ENCODE peak calls at places on chromosomes 11 and 22, in nine cellular contexts. U is right lobe of liver, J is K562, T is Peyer's patch, B is IMR-90, P is tibial nerve, C is A549, Z is ovary, N is heart left ventricle. G is an unnamed sample.

GRCh38 chr11:2077061-2077802 is 62.0 kb downstream of the IGF2 start:
- DNase-seq in U (no peak), J (no peak), T (no peak), B (peak; percentile 65), P (no peak), C (peak; percentile 51), Z (no peak), N (no peak), G (no peak)

GRCh38 chr22:19817561-19818263 is 37.0 kb downstream of the GNB1L start:
- DNase-seq in U (no peak), J (no peak), T (peak; percentile 37), B (no peak), P (no peak), C (no peak), Z (no peak), N (peak; percentile 42), G (peak; percentile 83)

GRCh38 chr22:46090051-46090591 is 60.2 kb upstream of the PPARA start:
- DNase-seq in U (peak; percentile 70), J (no peak), T (no peak), B (no peak), P (no peak), C (no peak), Z (peak; percentile 75), N (peak; percentile 70), G (peak; percentile 94)

GRCh38 chr11:10041803-10042202 is 252.2 kb downstream of the SBF2 start:
- DNase-seq in U (no peak), J (no peak), T (no peak), B (no peak), P (no peak), C (no peak), Z (no peak), N (no peak), G (no peak)

GRCh38 chr11:12377824-12378593 is 638 bp downstream of the PARVA start:
- DNase-seq in U (peak; percentile 81), J (peak; percentile 24), T (peak; percentile 80), B (peak; percentile 71), P (peak; percentile 52), C (peak; percentile 50), Z (peak; percentile 68), N (peak; percentile 83), G (peak; percentile 59)

GRCh38 chr11:5809122-5809519 is 397 bp downstream of the OR52N2 start:
- DNase-seq in U (no peak), J (no peak), T (no peak), B (no peak), P (no peak), C (no peak), Z (no peak), N (no peak), G (no peak)

GRCh38 chr11:34413263-34413662 is 25.5 kb upstream of the CAT start:
- DNase-seq in U (no peak), J (no peak), T (no peak), B (no peak), P (no peak), C (no peak), Z (no peak), N (no peak), G (no peak)

GRCh38 chr11:61732705-61733104 is 19.7 kb upstream of the MYRF start:
- DNase-seq in U (no peak), J (no peak), T (no peak), B (peak; percentile 34), P (no peak), C (no peak), Z (no peak), N (no peak), G (no peak)

GRCh38 chr11:2100361-2101170 is 38.6 kb downstream of the IGF2 start:
- DNase-seq in U (peak; percentile 60), J (peak; percentile 47), T (no peak), B (no peak), P (no peak), C (no peak), Z (peak; percentile 20), N (peak; percentile 83), G (no peak)

GRCh38 chr11:12180257-12181205 is 70.1 kb downstream of the MICAL2 start:
- DNase-seq in U (no peak), J (no peak), T (no peak), B (no peak), P (no peak), C (no peak), Z (no peak), N (no peak), G (no peak)

GRCh38 chr22:46457502-46458488 is 79.6 kb downstream of the CELSR1 start:
- DNase-seq in U (no peak), J (no peak), T (no peak), B (peak; percentile 64), P (no peak), C (no peak), Z (no peak), N (peak; percentile 49), G (no peak)

GRCh38 chr11:66335531-66336233 is 552 bp downstream of the RIN1 start:
- DNase-seq in U (no peak), J (no peak), T (no peak), B (peak; percentile 59), P (no peak), C (no peak), Z (no peak), N (no peak), G (no peak)

GRCh38 chr11:128463386-128463829 is 124.0 kb downstream of the ETS1 start:
- DNase-seq in U (no peak), J (no peak), T (no peak), B (peak; percentile 99), P (no peak), C (no peak), Z (peak; percentile 59), N (no peak), G (no peak)

GRCh38 chr11:65352783-65353182 is 1.8 kb upstream of the TIGD3 start:
- DNase-seq in U (no peak), J (no peak), T (no peak), B (peak; percentile 32), P (no peak), C (peak; percentile 36), Z (no peak), N (peak; percentile 14), G (no peak)

GRCh38 chr22:29167032-29167911 is 38.4 kb upstream of the EMID1 start:
- DNase-seq in U (no peak), J (no peak), T (peak; percentile 68), B (no peak), P (no peak), C (no peak), Z (no peak), N (peak; percentile 29), G (no peak)

GRCh38 chr11:98965775-98966174 is 55.0 kb upstream of the CNTN5 start:
- DNase-seq in U (no peak), J (no peak), T (no peak), B (no peak), P (no peak), C (no peak), Z (no peak), N (no peak), G (no peak)

GRCh38 chr11:35045219-35045819 is 93.7 kb upstream of the CD44 start:
- DNase-seq in U (no peak), J (no peak), T (peak; percentile 81), B (no peak), P (no peak), C (no peak), Z (no peak), N (no peak), G (no peak)

GRCh38 chr11:73240190-73240781 is 22.2 kb downstream of the P2RY2 start:
- DNase-seq in U (peak; percentile 9), J (no peak), T (peak; percentile 36), B (peak; percentile 72), P (no peak), C (no peak), Z (no peak), N (peak; percentile 85), G (no peak)

GRCh38 chr11:86719781-86720463 is 47.5 kb upstream of the ME3 start:
- DNase-seq in U (no peak), J (no peak), T (no peak), B (peak; percentile 85), P (no peak), C (peak; percentile 56), Z (no peak), N (no peak), G (no peak)

GRCh38 chr11:100849914-100850235 is 162.8 kb downstream of the ARHGAP42 start:
- DNase-seq in U (no peak), J (no peak), T (no peak), B (no peak), P (no peak), C (no peak), Z (no peak), N (no peak), G (no peak)

GRCh38 chr22:36379593-36380361 is 8.0 kb downstream of the MYH9 start:
- DNase-seq in U (no peak), J (no peak), T (peak; percentile 87), B (peak; percentile 59), P (no peak), C (no peak), Z (no peak), N (no peak), G (no peak)

GRCh38 chr11:17013548-17014320 is 480 bp downstream of the PLEKHA7 start:
- DNase-seq in U (peak; percentile 41), J (no peak), T (peak; percentile 65), B (no peak), P (no peak), C (peak; percentile 47), Z (no peak), N (no peak), G (no peak)

DNA sequence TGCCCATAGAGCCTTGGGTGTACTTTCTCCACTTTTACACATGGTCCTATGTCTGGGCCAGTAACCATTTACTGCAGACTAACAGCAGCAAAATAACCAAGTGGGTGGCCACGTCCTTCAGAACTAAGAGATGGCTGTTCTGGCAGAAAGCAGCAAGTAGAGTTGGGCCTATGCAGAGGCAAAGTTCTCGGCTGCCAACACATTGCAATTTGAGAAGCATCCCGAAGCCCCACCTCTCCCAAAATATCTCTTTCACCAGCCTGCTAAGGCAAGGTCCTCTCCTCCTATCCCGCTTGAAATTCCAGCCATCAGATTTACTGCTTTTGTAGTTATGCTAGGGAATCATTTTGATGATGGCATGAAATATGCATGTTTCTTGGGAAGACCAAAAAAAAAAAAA is 118.5 kb upstream of the APOA1 start:
- DNase-seq in U (no peak), J (no peak), T (no peak), B (no peak), P (no peak), C (no peak), Z (no peak), N (no peak), G (no peak)
- H3K4me3 ChIP-seq in U (no peak overlapping the region), J (no peak overlapping the region), T (no peak overlapping the region), B (no peak overlapping the region), P (no peak overlapping the region), C (no peak overlapping the region), Z (no peak overlapping the region), N (no peak overlapping the region), G (no peak overlapping the region)

GRCh38 chr11:111976614-111977140 is 39.5 kb downstream of the DIXDC1 start:
- DNase-seq in U (peak; percentile 23), J (no peak), T (no peak), B (no peak), P (no peak), C (no peak), Z (peak; percentile 45), N (no peak), G (no peak)
- TF ChIP-seq POLR2A in U (no peak), J (no peak), T (no peak), B (no peak), P (no peak), C (no peak), Z (no peak), N (no peak), G (no peak)

GRCh38 chr22:38304526-38304925 is 12.7 kb downstream of the CSNK1E start:
- DNase-seq in U (no peak), J (no peak), T (no peak), B (no peak), P (no peak), C (no peak), Z (no peak), N (peak; percentile 67), G (no peak)
- TF ChIP-seq CTCF in U (peak; percentile 21), J (no peak), T (no peak), B (peak; percentile 9), P (peak; percentile 38), C (no peak), Z (no peak), N (peak; percentile 22), G (no peak)

GRCh38 chr11:110431212-110432073 is 1.7 kb downstream of the FDX1 start:
- DNase-seq in U (no peak), J (no peak), T (no peak), B (peak; percentile 31), P (no peak), C (no peak), Z (no peak), N (no peak), G (no peak)
- H3K4me3 ChIP-seq in U (peak overlapping the region; percentile 83), J (peak overlapping the region; percentile 70), T (peak overlapping the region; percentile 96), B (peak overlapping the region; percentile 86), P (peak overlapping the region; percentile 76), C (peak overlapping the region; percentile 93), Z (peak overlapping the region; percentile 79), N (peak overlapping the region; percentile 83), G (no peak overlapping the region)